ENCODE peak calls at places on chromosomes 13 and 19, in seven cellular contexts. N is neural progenitor cell, T is mesendoderm, V is IMR-90, L is endodermal cell, Z is neuronal stem cell, I is mammary epithelial cell. A is an unnamed sample.
A peak's percentile ranks its signal among the peaks of the same experiment; 100 is the strongest.

GRCh38 chr13:38690231-38690630 is 3.4 kb downstream of the FREM2 start:
- DNase-seq in N (no peak), T (no peak), V (no peak), L (no peak), Z (no peak), I (no peak), A (no peak)

GRCh38 chr13:32042567-32042966 is 11.0 kb downstream of the FRY start:
- DNase-seq in N (no peak), T (no peak), V (no peak), L (no peak), Z (no peak), I (no peak), A (no peak)

GRCh38 chr13:75495938-75496337 is 14.0 kb upstream of the TBC1D4 start:
- DNase-seq in N (no peak), T (no peak), V (peak; percentile 80), L (no peak), Z (no peak), I (no peak), A (no peak)

GRCh38 chr13:52141299-52141698 is 12.4 kb upstream of the NEK5 start:
- DNase-seq in N (no peak), T (peak; percentile 2), V (no peak), L (no peak), Z (no peak), I (no peak), A (no peak)

GRCh38 chr19:29294343-29294811 is 81.4 kb upstream of the UQCRFS1 start:
- DNase-seq in N (no peak), T (no peak), V (peak; percentile 21), L (no peak), Z (no peak), I (no peak), A (no peak)

GRCh38 chr13:64928704-64929499 is 2301.2 kb downstream of the PCDH9 start:
- DNase-seq in N (no peak), T (peak; percentile 22), V (peak; percentile 86), L (no peak), Z (no peak), I (peak; percentile 69), A (no peak)

GRCh38 chr13:99258210-99258860 is at the start of gene GPR18:
- DNase-seq in N (no peak), T (no peak), V (peak; percentile 24), L (no peak), Z (no peak), I (no peak), A (no peak)

GRCh38 chr19:51815038-51815437 is 20.1 kb downstream of the FPR3 start:
- DNase-seq in N (no peak), T (no peak), V (no peak), L (no peak), Z (no peak), I (no peak), A (no peak)

GRCh38 chr13:106182404-106182803 is 353.1 kb downstream of the EFNB2 start:
- DNase-seq in N (no peak), T (peak; percentile 45), V (peak; percentile 92), L (no peak), Z (no peak), I (peak; percentile 92), A (peak; percentile 34)

GRCh38 chr19:32372726-32373613 is 27.6 kb downstream of the ZNF507 start:
- DNase-seq in N (no peak), T (peak; percentile 78), V (no peak), L (no peak), Z (no peak), I (no peak), A (no peak)

GRCh38 chr13:45337395-45337794 is 3.6 kb downstream of the TPT1 start:
- DNase-seq in N (no peak), T (no peak), V (no peak), L (no peak), Z (no peak), I (no peak), A (no peak)

GRCh38 chr13:93502987-93503386 is 276.4 kb downstream of the GPC6 start:
- DNase-seq in N (no peak), T (no peak), V (no peak), L (no peak), Z (no peak), I (no peak), A (no peak)

GRCh38 chr13:109569938-109570711 is 216.3 kb downstream of the IRS2 start:
- DNase-seq in N (no peak), T (no peak), V (no peak), L (no peak), Z (no peak), I (no peak), A (no peak)

GRCh38 chr13:113783966-113784644 is 25.1 kb downstream of the TMEM255B start:
- DNase-seq in N (no peak), T (no peak), V (no peak), L (no peak), Z (no peak), I (no peak), A (no peak)

GRCh38 chr13:98451676-98452105 is 125.2 kb downstream of the STK24 start:
- DNase-seq in N (no peak), T (no peak), V (peak; percentile 40), L (no peak), Z (no peak), I (no peak), A (no peak)

GRCh38 chr13:30818323-30818960 is 83.1 kb downstream of the ALOX5AP start:
- DNase-seq in N (no peak), T (no peak), V (peak; percentile 87), L (no peak), Z (no peak), I (peak; percentile 71), A (no peak)

GRCh38 chr13:29582171-29582570 is 13.3 kb downstream of the SLC7A1 start:
- DNase-seq in N (no peak), T (no peak), V (no peak), L (peak; percentile 58), Z (no peak), I (no peak), A (peak; percentile 85)

GRCh38 chr13:23656637-23657036 is 86.4 kb downstream of the TNFRSF19 start:
- DNase-seq in N (no peak), T (no peak), V (peak; percentile 98), L (no peak), Z (no peak), I (no peak), A (no peak)

GRCh38 chr19:4713384-4713951 is 10.2 kb downstream of the DPP9 start:
- DNase-seq in N (no peak), T (no peak), V (peak; percentile 97), L (no peak), Z (no peak), I (peak; percentile 99), A (peak; percentile 95)

GRCh38 chr19:47133021-47133471 is 2.4 kb downstream of the SAE1 start:
- DNase-seq in N (no peak), T (no peak), V (no peak), L (no peak), Z (no peak), I (no peak), A (no peak)

GRCh38 chr13:22486490-22486889 is 694.3 kb upstream of the SGCG start:
- DNase-seq in N (no peak), T (no peak), V (no peak), L (no peak), Z (no peak), I (no peak), A (no peak)

GRCh38 chr13:39016789-39017188 is 21.1 kb downstream of the PROSER1 start:
- DNase-seq in N (peak; percentile 68), T (peak; percentile 48), V (peak; percentile 8), L (peak; percentile 52), Z (peak; percentile 42), I (peak; percentile 37), A (no peak)

GRCh38 chr19:6807291-6807690 is 34.8 kb downstream of the VAV1 start:
- DNase-seq in N (no peak), T (no peak), V (no peak), L (no peak), Z (no peak), I (no peak), A (no peak)

GRCh38 chr13:32330438-32330837 is 15.1 kb downstream of the BRCA2 start:
- DNase-seq in N (no peak), T (no peak), V (peak; percentile 71), L (no peak), Z (no peak), I (peak; percentile 81), A (no peak)

DNA sequence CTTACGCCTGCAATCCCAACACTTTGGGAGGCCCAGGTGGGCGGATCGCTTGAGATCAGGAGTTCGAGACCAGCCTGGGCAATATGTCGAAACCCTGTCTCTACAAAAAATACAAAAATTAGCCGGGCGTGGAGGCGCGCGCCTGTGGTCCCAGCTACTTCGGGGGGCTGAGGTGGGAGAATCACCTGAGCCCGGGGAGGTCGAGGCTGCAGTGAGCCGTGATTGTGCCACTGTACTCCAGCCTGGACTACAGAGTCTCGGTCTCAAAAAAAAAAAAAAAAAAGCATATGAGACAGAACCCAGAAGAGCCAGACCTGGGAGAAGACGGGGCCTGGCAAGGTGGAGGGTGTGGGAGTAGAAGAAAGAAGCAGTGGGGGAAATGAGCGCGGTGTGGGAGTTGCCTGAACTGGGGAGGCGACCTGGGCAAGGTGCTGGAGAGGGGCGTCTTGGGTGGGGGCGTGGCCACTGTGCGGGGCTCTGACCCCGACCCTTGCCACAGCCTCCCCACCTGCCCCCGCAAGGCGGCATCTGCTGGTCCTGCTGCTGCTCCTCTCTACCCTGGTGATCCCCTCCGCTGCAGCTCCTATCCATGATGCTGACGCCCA is 508 bp downstream of the DKKL1 start:
- DNase-seq in N (no peak), T (no peak), V (no peak), L (no peak), Z (no peak), I (no peak), A (no peak)
- H3K9ac ChIP-seq in N (no peak overlapping the region), T (peak overlapping the region; percentile 43), V (no peak overlapping the region), L (no peak overlapping the region), Z (no peak overlapping the region), I (no peak overlapping the region), A (peak overlapping the region; percentile 12)

GRCh38 chr19:48717059-48717395 is 2.5 kb downstream of the MAMSTR start:
- DNase-seq in N (no peak), T (no peak), V (peak; percentile 52), L (no peak), Z (no peak), I (no peak), A (no peak)

GRCh38 chr19:48718711-48719231 is 754 bp downstream of the MAMSTR start:
- DNase-seq in N (no peak), T (peak; percentile 39), V (no peak), L (peak; percentile 54), Z (no peak), I (no peak), A (no peak)

GRCh38 chr19:48720251-48720612 is 707 bp upstream of the MAMSTR start:
- DNase-seq in N (no peak), T (no peak), V (no peak), L (no peak), Z (no peak), I (no peak), A (no peak)

GRCh38 chr19:48720613-48721296 is 1.2 kb upstream of the MAMSTR start:
- DNase-seq in N (peak; percentile 100), T (peak; percentile 100), V (peak; percentile 99), L (peak; percentile 100), Z (peak; percentile 99), I (peak; percentile 98), A (peak; percentile 99)

GRCh38 chr19:48719263-48720171 is at the start of gene MAMSTR:
- DNase-seq in N (no peak), T (no peak), V (no peak), L (no peak), Z (no peak), I (no peak), A (no peak)
- H3K9ac ChIP-seq in N (no peak within 1 kb of the TSS), T (no peak within 1 kb of the TSS), V (no peak within 1 kb of the TSS), L (no peak within 1 kb of the TSS), Z (no peak within 1 kb of the TSS), I (no peak within 1 kb of the TSS), A (peak within 1 kb of the TSS; percentile 62)

GRCh38 chr19:43474487-43474886 is 9.1 kb upstream of the LYPD3 start:
- DNase-seq in N (no peak), T (no peak), V (no peak), L (no peak), Z (no peak), I (no peak), A (no peak)
- H3K9ac ChIP-seq in N (no peak overlapping the region), T (no peak overlapping the region), V (no peak overlapping the region), L (no peak overlapping the region), Z (no peak overlapping the region), I (no peak overlapping the region), A (peak overlapping the region; percentile 61)

GRCh38 chr19:882871-883497 is 10.0 kb downstream of the MED16 start:
- DNase-seq in N (no peak), T (no peak), V (no peak), L (no peak), Z (no peak), I (no peak), A (no peak)
- H3K9ac ChIP-seq in N (no peak overlapping the region), T (no peak overlapping the region), V (no peak overlapping the region), L (no peak overlapping the region), Z (no peak overlapping the region), I (no peak overlapping the region), A (no peak overlapping the region)

A was measured in colonic mucosa.